ENCODE peak calls at places on chromosomes 16 and 17, in five cellular contexts. I is H1, H is IMR-90, E is mesenchymal stem cell, X is H9. P is an unnamed sample.

GRCh38 chr17:65389956-65390355 is 171.5 kb downstream of the AXIN2 start:
- DNase-seq in I (no peak), H (peak; percentile 68), E (peak; percentile 68), X (no peak), P (peak; percentile 93)

GRCh38 chr17:43791589-43791988 is 11.4 kb downstream of the CFAP97D1 start:
- DNase-seq in I (no peak), H (peak; percentile 49), E (peak; percentile 55), X (peak; percentile 52), P (peak; percentile 40)

GRCh38 chr17:45368661-45369060 is 51.8 kb upstream of the MAP3K14 start:
- DNase-seq in I (no peak), H (peak; percentile 92), E (peak; percentile 59), X (no peak), P (no peak)

GRCh38 chr16:49600541-49600940 is 226.9 kb downstream of the C16orf78 start:
- DNase-seq in I (peak; percentile 41), H (no peak), E (no peak), X (peak; percentile 27), P (no peak)

GRCh38 chr17:13601776-13602551 is at the start of gene HS3ST3A1:
- DNase-seq in I (peak; percentile 89), H (peak; percentile 82), E (peak; percentile 69), X (peak; percentile 96), P (peak; percentile 64)

GRCh38 chr16:4699030-4699556 is 5.7 kb downstream of the NUDT16L1 start:
- DNase-seq in I (no peak), H (no peak), E (no peak), X (no peak), P (no peak)

GRCh38 chr17:32621612-32622312 is 135.0 kb downstream of the CDK5R1 start:
- DNase-seq in I (no peak), H (no peak), E (peak; percentile 57), X (peak; percentile 79), P (peak; percentile 96)

GRCh38 chr17:50175035-50175788 is 9.4 kb downstream of the SGCA start:
- DNase-seq in I (no peak), H (peak; percentile 56), E (no peak), X (no peak), P (no peak)

GRCh38 chr16:82582971-82583370 is 43.8 kb upstream of the CDH13 start:
- DNase-seq in I (no peak), H (no peak), E (no peak), X (no peak), P (no peak)

GRCh38 chr16:31386157-31386984 is 6.8 kb upstream of the ITGAD start:
- DNase-seq in I (no peak), H (peak; percentile 72), E (peak; percentile 1), X (no peak), P (peak; percentile 95)

GRCh38 chr17:3681057-3681456 is 12.4 kb downstream of the EMC6 start:
- DNase-seq in I (no peak), H (no peak), E (no peak), X (no peak), P (no peak)

GRCh38 chr17:76273923-76274558 is 8.9 kb downstream of the UBALD2 start:
- DNase-seq in I (no peak), H (no peak), E (peak; percentile 51), X (no peak), P (no peak)

GRCh38 chr17:27778193-27778592 is 22.1 kb downstream of the NOS2 start:
- DNase-seq in I (no peak), H (peak; percentile 25), E (no peak), X (no peak), P (no peak)

GRCh38 chr16:31477220-31478216 is 5.4 kb upstream of the SLC5A2 start:
- DNase-seq in I (peak; percentile 86), H (no peak), E (no peak), X (peak; percentile 92), P (peak; percentile 93)

GRCh38 chr17:8830141-8830540 is 31.0 kb upstream of the MFSD6L start:
- DNase-seq in I (peak; percentile 46), H (no peak), E (no peak), X (no peak), P (no peak)

GRCh38 chr17:44221862-44222111 is 2.3 kb upstream of the UBTF start:
- DNase-seq in I (no peak), H (no peak), E (no peak), X (no peak), P (peak; percentile 9)

GRCh38 chr16:57484515-57485005 is 1.7 kb downstream of the DOK4 start:
- DNase-seq in I (no peak), H (no peak), E (no peak), X (no peak), P (no peak)

GRCh38 chr17:4998666-4999428 is 1.1 kb downstream of the KIF1C start:
- DNase-seq in I (peak; percentile 51), H (no peak), E (peak; percentile 9), X (no peak), P (no peak)

GRCh38 chr16:20023190-20023589 is 50.5 kb downstream of the GPR139 start:
- DNase-seq in I (no peak), H (peak; percentile 17), E (peak; percentile 1), X (no peak), P (peak; percentile 45)

GRCh38 chr16:85420501-85421337 is 192.4 kb upstream of the GSE1 start:
- DNase-seq in I (peak; percentile 96), H (peak; percentile 20), E (peak; percentile 29), X (peak; percentile 78), P (peak; percentile 83)

GRCh38 chr17:41702712-41703111 is 9.4 kb upstream of the GAST start:
- DNase-seq in I (no peak), H (no peak), E (no peak), X (no peak), P (no peak)

GRCh38 chr16:30121741-30122620 is 1.0 kb downstream of the MAPK3 start:
- DNase-seq in I (peak; percentile 47), H (no peak), E (peak; percentile 36), X (peak; percentile 33), P (peak; percentile 97)

GRCh38 chr17:41442772-41443171 is 2.0 kb upstream of the KRT38 start:
- DNase-seq in I (no peak), H (peak; percentile 57), E (peak; percentile 19), X (no peak), P (no peak)

GRCh38 chr17:19712436-19713004 is 3.9 kb downstream of the SLC47A2 start:
- DNase-seq in I (no peak), H (no peak), E (no peak), X (no peak), P (no peak)

GRCh38 chr17:59174671-59175070 is 19.1 kb downstream of the PRR11 start:
- DNase-seq in I (no peak), H (no peak), E (no peak), X (no peak), P (no peak)

GRCh38 chr16:65463652-65464260 is 341.9 kb upstream of the CDH11 start:
- DNase-seq in I (no peak), H (no peak), E (no peak), X (no peak), P (no peak)

GRCh38 chr16:716250-716607 is 1.3 kb downstream of the METRN start:
- DNase-seq in I (no peak), H (no peak), E (peak; percentile 44), X (peak; percentile 55), P (no peak)

GRCh38 chr16:35011-35775 is 18.2 kb downstream of the POLR3K start:
- DNase-seq in I (no peak), H (no peak), E (no peak), X (no peak), P (peak; percentile 95)

GRCh38 chr16:81878529-81878928 is 99.4 kb downstream of the PLCG2 start:
- DNase-seq in I (no peak), H (no peak), E (no peak), X (no peak), P (no peak)

GRCh38 chr16:51960931-51961330 is 586.0 kb downstream of the TOX3 start:
- DNase-seq in I (no peak), H (no peak), E (no peak), X (no peak), P (no peak)

GRCh38 chr16:67183627-67184452 is at the start of gene MATCAP1:
- DNase-seq in I (peak; percentile 95), H (peak; percentile 97), E (peak; percentile 99), X (peak; percentile 97), P (peak; percentile 98)

GRCh38 chr17:69326302-69327059 is 452 bp downstream of the ABCA5 start:
- DNase-seq in I (no peak), H (peak; percentile 26), E (peak; percentile 81), X (no peak), P (peak; percentile 45)

GRCh38 chr17:37191219-37191618 is 184.6 kb upstream of the C17orf78 start:
- DNase-seq in I (no peak), H (peak; percentile 75), E (peak; percentile 55), X (no peak), P (no peak)

GRCh38 chr16:1556254-1556653 is 22.8 kb downstream of the TMEM204 start:
- DNase-seq in I (no peak), H (no peak), E (no peak), X (no peak), P (no peak)

GRCh38 chr16:12067714-12068401 is 91.3 kb downstream of the SNX29 start:
- DNase-seq in I (peak; percentile 72), H (peak; percentile 85), E (peak; percentile 79), X (peak; percentile 70), P (peak; percentile 93)

GRCh38 chr16:586047-586644 is 3.7 kb upstream of the RAB40C start:
- DNase-seq in I (no peak), H (peak; percentile 24), E (no peak), X (no peak), P (peak; percentile 26)

GRCh38 chr17:75619506-75620431 is 13.5 kb upstream of the SMIM5 start:
- DNase-seq in I (peak; percentile 96), H (peak; percentile 23), E (peak; percentile 42), X (peak; percentile 96), P (peak; percentile 28)

GRCh38 chr16:84144859-84145639 is at the start of the genes DNAAF1 and HSDL1:
- DNase-seq in I (peak; percentile 99), H (peak; percentile 73), E (peak; percentile 82), X (peak; percentile 89), P (peak; percentile 84)
- H3K4me2 ChIP-seq in I (peak within 1 kb of the TSS; percentile 89), H (peak within 1 kb of the TSS; percentile 98), E (peak within 1 kb of the TSS; percentile 100), X (peak within 1 kb of the TSS; percentile 77), P (peak within 1 kb of the TSS; percentile 94)

GRCh38 chr16:68860978-68861892 is 17.9 kb downstream of the TANGO6 start:
- DNase-seq in I (no peak), H (no peak), E (no peak), X (no peak), P (no peak)

GRCh38 chr16:68869492-68870084 is 26.3 kb downstream of the TANGO6 start:
- DNase-seq in I (no peak), H (no peak), E (no peak), X (no peak), P (no peak)

GRCh38 chr16:68866933-68867332 is 23.6 kb downstream of the TANGO6 start:
- DNase-seq in I (no peak), H (no peak), E (no peak), X (no peak), P (no peak)
- H3K23ac ChIP-seq in I (no peak overlapping the region), H (no peak overlapping the region), E (no peak overlapping the region), X (no peak overlapping the region), P (no peak overlapping the region)

GRCh38 chr17:61702450-61702849 is 111.4 kb upstream of the NACA2 start:
- DNase-seq in I (no peak), H (no peak), E (no peak), X (no peak), P (peak; percentile 1)
- H3K9me3 ChIP-seq in I (peaks cover 27% of the 10 kb centered on the region), H (peaks cover 19% of the 10 kb centered on the region), E (peaks cover 51% of the 10 kb centered on the region), X (peaks cover 6% of the 10 kb centered on the region), P (peaks cover 4% of the 10 kb centered on the region)

DNA sequence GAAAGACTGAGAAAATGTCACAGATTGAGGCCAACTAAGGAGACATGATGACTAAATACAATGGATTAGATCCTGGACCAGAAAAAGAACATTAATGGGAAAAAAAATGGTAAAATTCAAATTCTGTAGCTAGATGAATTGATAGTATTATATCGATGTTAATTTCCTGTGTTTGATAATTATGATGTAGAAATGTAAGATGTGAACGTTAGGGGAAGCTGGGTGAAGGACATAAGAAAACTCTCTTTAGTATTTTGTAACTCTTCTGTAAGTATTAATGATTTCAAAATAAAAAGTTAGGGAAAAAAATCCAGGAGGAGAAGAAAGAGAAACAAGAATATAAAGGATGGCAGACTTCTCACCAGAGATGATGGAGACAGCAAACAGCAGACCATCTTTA is 2.8 kb upstream of the ITGB3 start:
- DNase-seq in I (no peak), H (no peak), E (no peak), X (no peak), P (no peak)
- H3K4me2 ChIP-seq in I (no peak overlapping the region), H (no peak overlapping the region), E (no peak overlapping the region), X (no peak overlapping the region), P (no peak overlapping the region)